ENCODE peak calls at places on chromosomes 3 and 15, in six cellular contexts. G is ovary, R is heart left ventricle, Q is HCT116, W is tibial nerve, F is neural progenitor cell. Y is an unnamed sample.

GRCh38 chr3:33299395-33300081 is 22.3 kb downstream of the FBXL2 start:
- DNase-seq in G (no peak), Q (peak; percentile 90), W (no peak), R (no peak), F (no peak), Y (no peak)

GRCh38 chr15:74136584-74137543 is 6.5 kb downstream of the ISLR2 start:
- DNase-seq in R (no peak), F (no peak), Q (no peak), W (no peak), G (peak; percentile 15), Y (no peak)

GRCh38 chr3:108877906-108878305 is 55.3 kb downstream of the TRAT1 start:
- DNase-seq in R (no peak), Q (no peak), F (no peak), G (no peak), W (no peak), Y (no peak)

GRCh38 chr3:170757038-170757437 is 113.0 kb downstream of the RPL22L1 start:
- DNase-seq in F (no peak), R (no peak), W (no peak), Q (no peak), G (no peak), Y (no peak)

GRCh38 chr15:90817117-90818057 is 51.0 kb upstream of the FURIN start:
- DNase-seq in G (no peak), W (no peak), R (no peak), F (no peak), Q (no peak), Y (no peak)

GRCh38 chr15:25378501-25378901 is 60.3 kb downstream of the UBE3A start:
- DNase-seq in G (no peak), R (no peak), Q (no peak), F (no peak), W (no peak), Y (no peak)

GRCh38 chr15:88440021-88440420 is 27.2 kb downstream of the MRPL46 start:
- DNase-seq in G (no peak), W (no peak), F (no peak), Q (no peak), R (no peak), Y (peak; percentile 11)

GRCh38 chr3:126269360-126269759 is 87.8 kb downstream of the KLF15 start:
- DNase-seq in R (no peak), W (no peak), G (no peak), F (no peak), Q (no peak), Y (no peak)

GRCh38 chr3:56573501-56573900 is 16.5 kb downstream of the CCDC66 start:
- DNase-seq in R (no peak), W (no peak), Q (no peak), G (no peak), F (no peak), Y (no peak)

GRCh38 chr15:89555768-89556167 is 19.5 kb upstream of the TICRR start:
- DNase-seq in G (no peak), F (no peak), W (no peak), Q (no peak), R (no peak), Y (no peak)

GRCh38 chr3:65433480-65433879 is 605.2 kb downstream of the MAGI1 start:
- DNase-seq in R (no peak), W (no peak), G (no peak), F (no peak), Q (no peak), Y (no peak)

GRCh38 chr3:195071916-195072820 is 198.8 kb downstream of the XXYLT1 start:
- DNase-seq in W (no peak), G (no peak), R (no peak), F (no peak), Q (no peak), Y (no peak)

GRCh38 chr3:39144095-39144747 is 9.2 kb downstream of the CSRNP1 start:
- DNase-seq in R (no peak), Q (no peak), F (no peak), G (no peak), W (no peak), Y (no peak)

GRCh38 chr3:123642182-123642956 is 57.5 kb upstream of the HACD2 start:
- DNase-seq in R (peak; percentile 60), G (peak; percentile 76), Q (peak; percentile 93), W (peak; percentile 42), F (peak; percentile 88), Y (peak; percentile 74)

GRCh38 chr15:66780172-66780972 is 78.3 kb downstream of the SMAD6 start:
- DNase-seq in R (peak; percentile 15), F (no peak), Q (no peak), W (no peak), G (no peak), Y (no peak)

GRCh38 chr3:5731100-5731499 is 543.6 kb downstream of the EDEM1 start:
- DNase-seq in G (no peak), R (no peak), F (no peak), Q (peak; percentile 12), W (no peak), Y (no peak)

GRCh38 chr3:57397175-57398026 is 104.9 kb upstream of the ASB14 start:
- DNase-seq in F (peak; percentile 59), Q (peak; percentile 59), W (no peak), G (peak; percentile 7), R (peak; percentile 23), Y (peak; percentile 52)

DNA sequence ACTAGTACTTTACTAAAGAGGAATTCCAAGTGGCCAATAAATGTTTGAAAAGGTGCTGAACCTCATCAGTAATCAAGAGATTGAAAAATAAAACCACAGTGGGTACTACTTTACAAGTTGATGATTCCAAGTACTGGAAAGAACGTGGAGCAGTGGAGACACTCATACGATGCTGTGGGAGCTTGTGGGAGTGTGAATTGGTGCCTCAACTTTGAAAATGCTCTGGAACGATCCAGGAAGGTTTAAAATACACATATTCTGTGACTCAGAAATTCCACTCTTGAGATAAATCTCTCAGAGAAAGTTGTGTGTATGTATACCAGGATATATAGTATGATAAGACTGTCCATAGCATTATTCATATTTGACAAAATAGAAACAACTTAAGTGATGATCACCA is 9.3 kb downstream of the LRCH3 start:
- DNase-seq in R (no peak), W (no peak), Q (no peak), F (no peak), G (no peak), Y (no peak)
- H3K4me1 ChIP-seq in R (peaks cover 36% of the 10 kb centered on the region), W (peaks cover 16% of the 10 kb centered on the region), Q (no peaks in the 10 kb centered on the region), F (no peaks in the 10 kb centered on the region), G (peaks cover 8% of the 10 kb centered on the region), Y (peaks cover 19% of the 10 kb centered on the region)

DNA sequence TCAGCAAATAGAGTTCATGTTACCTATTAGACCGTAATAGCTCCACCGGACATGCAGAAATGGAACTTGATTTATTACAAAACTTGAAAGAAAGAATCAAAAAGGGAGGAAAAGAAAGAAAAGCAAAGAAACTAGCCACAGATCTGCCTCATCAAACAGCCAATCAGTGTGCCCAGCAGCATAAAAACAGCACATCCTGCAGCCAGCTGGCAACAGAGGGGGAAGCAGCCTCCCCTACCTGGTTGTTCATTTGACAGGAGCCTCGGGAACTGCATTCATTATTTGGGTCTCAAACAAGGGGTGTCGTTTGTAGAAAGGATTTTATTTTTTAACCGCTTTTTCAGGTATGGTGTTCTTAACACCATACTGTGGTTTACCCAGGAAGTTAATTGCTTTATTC is 181.5 kb upstream of the TOPAZ1 start:
- DNase-seq in R (no peak), Q (no peak), G (no peak), W (no peak), F (no peak), Y (no peak)
- H3K27me3 ChIP-seq in R (peaks cover 41% of the 10 kb centered on the region), Q (peaks cover 27% of the 10 kb centered on the region), G (no peaks in the 10 kb centered on the region), W (no peaks in the 10 kb centered on the region), F (no peaks in the 10 kb centered on the region), Y (no peaks in the 10 kb centered on the region)

GRCh38 chr3:131381445-131382291 is at the start of gene NUDT16:
- DNase-seq in Q (peak; percentile 96), F (peak; percentile 100), G (peak; percentile 100), R (peak; percentile 100), W (peak; percentile 99), Y (peak; percentile 100)
- TF ChIP-seq CTCF in Q (peak; percentile 5), F (peak; percentile 17), G (no peak), R (no peak), W (no peak), Y (no peak)

GRCh38 chr3:46298871-46299607 is 54.9 kb upstream of the CCR2 start:
- DNase-seq in R (no peak), Q (no peak), F (no peak), G (no peak), W (no peak), Y (no peak)

GRCh38 chr3:46297658-46298423 is 55.6 kb downstream of the CCR3 start:
- DNase-seq in R (peak; percentile 35), F (no peak), Q (no peak), G (no peak), W (no peak), Y (no peak)

GRCh38 chr3:46299608-46300460 is 54.1 kb upstream of the CCR2 start:
- DNase-seq in R (no peak), Q (no peak), W (no peak), F (no peak), G (no peak), Y (no peak)

GRCh38 chr3:46300461-46300789 is 53.5 kb upstream of the CCR2 start:
- DNase-seq in F (no peak), R (no peak), W (no peak), G (no peak), Q (no peak), Y (no peak)

DNA sequence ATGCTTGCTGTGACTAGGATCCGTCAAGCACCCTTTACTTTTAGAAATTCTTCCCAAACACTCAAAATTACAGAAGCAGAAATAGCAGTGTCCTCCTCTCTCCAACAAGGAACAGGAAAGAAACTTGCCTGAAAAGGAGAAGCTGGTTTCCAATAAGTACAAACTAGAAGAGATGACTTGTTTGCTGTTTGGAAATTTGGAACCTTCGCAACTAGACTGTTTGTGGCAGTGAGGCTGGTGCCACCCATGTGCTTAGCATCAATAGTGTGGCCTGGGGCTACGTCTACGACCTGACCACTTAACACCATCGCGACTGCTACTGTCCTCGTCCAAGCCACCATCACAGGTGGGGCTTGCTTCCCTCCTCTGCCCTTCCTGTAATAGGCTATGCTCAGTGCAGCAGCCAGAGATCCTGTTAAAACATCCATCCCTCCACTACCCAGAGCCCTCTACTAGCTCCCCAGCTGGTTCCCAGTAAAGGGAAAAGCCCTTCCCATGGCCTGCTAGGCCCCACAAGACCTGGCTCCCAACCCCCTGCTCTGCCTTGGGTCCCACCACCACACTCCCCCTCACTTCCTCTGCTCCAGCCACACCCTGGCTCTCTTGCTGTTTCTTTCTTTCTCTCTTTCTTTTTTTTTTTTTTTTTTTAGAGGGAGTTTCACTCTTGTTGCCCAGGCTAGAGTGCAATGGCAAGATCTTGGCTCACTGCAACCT is 52.6 kb upstream of the CCR2 start:
- DNase-seq in G (no peak), W (no peak), R (no peak), Q (no peak), F (no peak), Y (no peak)
- H3K4me1 ChIP-seq in G (no peaks in the 10 kb centered on the region), W (no peaks in the 10 kb centered on the region), R (peaks cover 72% of the 10 kb centered on the region), Q (no peaks in the 10 kb centered on the region), F (no peaks in the 10 kb centered on the region), Y (no peaks in the 10 kb centered on the region)

GRCh38 chr3:45848392-45848791 is 6.5 kb upstream of the LZTFL1 start:
- DNase-seq in R (no peak), F (no peak), Q (no peak), W (no peak), G (no peak), Y (no peak)
- H3K27me3 ChIP-seq in R (no peaks in the 10 kb centered on the region), F (peaks cover 99% of the 10 kb centered on the region), Q (peaks cover 13% of the 10 kb centered on the region), W (no peaks in the 10 kb centered on the region), G (no peaks in the 10 kb centered on the region), Y (no peaks in the 10 kb centered on the region)

Y was measured in lung.